ENCODE peak calls at places on chromosome 5, in ten cellular contexts. Z is activated effector memory CD4-positive, alpha-beta T cell treated with anti-CD3 and anti-CD28 coated beads, Interleukin-2, amount 50 U/mL, for 16 hours; J is choroid plexus epithelial cell; R is SK-N-SH; Y is coronary artery; W is amniotic stem cell; O is KBM-7; V is HEK293T; L is mammary epithelial cell; Q is dorsolateral prefrontal cortex. A is an unnamed sample.

GRCh38 chr5:37875051-37875787 is 35.4 kb upstream of the GDNF start:
- DNase-seq in Z (no peak), Q (no peak), W (peak; percentile 17), R (no peak), O (no peak), V (no peak), Y (no peak), J (peak; percentile 79), L (peak; percentile 81), A (no peak)

GRCh38 chr5:127812570-127812969 is 109.4 kb downstream of the CCDC192 start:
- DNase-seq in O (no peak), Q (no peak), L (peak; percentile 52), Z (no peak), Y (no peak), J (peak; percentile 53), W (no peak), R (no peak), V (no peak), A (no peak)

GRCh38 chr5:172144291-172144815 is 43.7 kb downstream of the STK10 start:
- DNase-seq in R (peak; percentile 68), V (no peak), Z (no peak), W (no peak), J (peak; percentile 25), O (no peak), Y (no peak), Q (peak; percentile 57), L (peak; percentile 74), A (no peak)

GRCh38 chr5:7087719-7088297 is 308.1 kb upstream of the ADCY2 start:
- DNase-seq in W (no peak), Y (no peak), O (no peak), V (no peak), L (no peak), R (no peak), J (no peak), Z (no peak), Q (no peak), A (no peak)

GRCh38 chr5:141560725-141561483 is 57.9 kb downstream of the DIAPH1 start:
- DNase-seq in J (peak; percentile 99), W (peak; percentile 95), R (peak; percentile 68), L (peak; percentile 96), Y (peak; percentile 91), V (no peak), O (no peak), Z (no peak), Q (peak; percentile 83), A (no peak)

GRCh38 chr5:14242871-14243383 is 99.8 kb downstream of the TRIO start:
- DNase-seq in W (no peak), L (no peak), O (no peak), Q (no peak), J (no peak), V (no peak), Y (no peak), R (no peak), Z (no peak), A (no peak)

GRCh38 chr5:174510771-174511453 is 213.5 kb upstream of the MSX2 start:
- DNase-seq in J (no peak), R (no peak), Q (no peak), W (no peak), Z (no peak), L (no peak), V (no peak), O (no peak), Y (no peak), A (no peak)

GRCh38 chr5:124663101-124663506 is 83.3 kb downstream of the ZNF608 start:
- DNase-seq in J (no peak), Q (no peak), Z (no peak), R (no peak), V (no peak), L (peak; percentile 35), Y (no peak), W (no peak), O (no peak), A (no peak)

GRCh38 chr5:150108711-150109605 is 22.6 kb upstream of the CSF1R start:
- DNase-seq in W (no peak), J (no peak), V (no peak), Z (no peak), O (no peak), Q (no peak), R (peak; percentile 15), L (no peak), Y (peak; percentile 73), A (no peak)

GRCh38 chr5:157469687-157470086 is 9.7 kb downstream of the NIPAL4 start:
- DNase-seq in Q (no peak), V (no peak), Z (peak; percentile 28), J (no peak), L (no peak), W (no peak), O (no peak), Y (no peak), R (no peak), A (no peak)

GRCh38 chr5:91341159-91341558 is 42.0 kb downstream of the ARRDC3 start:
- DNase-seq in Q (no peak), J (no peak), W (no peak), V (no peak), Z (no peak), Y (no peak), L (no peak), O (no peak), R (no peak), A (no peak)

GRCh38 chr5:77806213-77806843 is 30.2 kb upstream of the TBCA start:
- DNase-seq in O (no peak), Z (no peak), L (no peak), W (no peak), V (no peak), R (no peak), Y (no peak), J (peak; percentile 13), Q (no peak), A (no peak)

GRCh38 chr5:135880278-135880677 is 15.4 kb downstream of the IL9 start:
- DNase-seq in Z (no peak), Y (no peak), Q (no peak), W (no peak), V (peak; percentile 29), O (peak; percentile 28), L (no peak), R (peak; percentile 41), J (peak; percentile 13), A (peak; percentile 55)

GRCh38 chr5:52560366-52560765 is 227.3 kb upstream of the ITGA1 start:
- DNase-seq in L (peak; percentile 5), Z (no peak), W (no peak), Y (no peak), V (peak; percentile 9), Q (no peak), J (peak; percentile 23), O (peak; percentile 16), R (peak; percentile 11), A (no peak)

GRCh38 chr5:89313044-89313443 is 430.1 kb upstream of the MEF2C start:
- DNase-seq in W (no peak), R (no peak), Q (no peak), L (peak; percentile 99), Y (no peak), J (peak; percentile 68), O (no peak), V (no peak), Z (no peak), A (no peak)

GRCh38 chr5:115599924-115600323 is 2.4 kb downstream of the TICAM2 start:
- DNase-seq in L (no peak), V (no peak), W (no peak), Z (no peak), Y (no peak), J (no peak), R (no peak), O (no peak), Q (no peak), A (no peak)

GRCh38 chr5:105740242-105740641 is 1930.5 kb downstream of the EFNA5 start:
- DNase-seq in R (no peak), V (no peak), L (no peak), W (no peak), O (no peak), J (no peak), Q (no peak), Y (no peak), Z (no peak), A (no peak)

GRCh38 chr5:131394128-131394527 is 130.3 kb downstream of the CDC42SE2 start:
- DNase-seq in W (no peak), O (no peak), Y (no peak), Q (no peak), L (peak; percentile 9), V (no peak), R (no peak), J (peak; percentile 48), Z (peak; percentile 75), A (no peak)

GRCh38 chr5:91146221-91146620 is 236.9 kb downstream of the ARRDC3 start:
- DNase-seq in W (no peak), L (no peak), Y (no peak), Z (no peak), Q (no peak), J (peak; percentile 63), V (no peak), R (no peak), O (no peak), A (no peak)

GRCh38 chr5:16522096-16522495 is 56.5 kb upstream of the ZNF622 start:
- DNase-seq in Y (no peak), O (no peak), V (no peak), J (no peak), Q (no peak), Z (no peak), L (no peak), R (no peak), W (no peak), A (no peak)

GRCh38 chr5:81183811-81184748 is 49.0 kb upstream of the CKMT2 start:
- DNase-seq in Z (no peak), Q (no peak), V (peak; percentile 28), Y (no peak), L (no peak), W (no peak), O (no peak), J (peak; percentile 33), R (peak; percentile 64), A (no peak)

GRCh38 chr5:159734366-159734765 is 181.9 kb upstream of the ADRA1B start:
- DNase-seq in W (no peak), O (no peak), Q (no peak), Y (no peak), L (no peak), V (no peak), J (no peak), Z (no peak), R (no peak), A (no peak)

GRCh38 chr5:2886531-2886930 is 135.1 kb upstream of the IRX2 start:
- DNase-seq in Z (no peak), Q (no peak), O (no peak), V (no peak), J (no peak), R (no peak), Y (peak; percentile 21), L (no peak), W (no peak), A (no peak)

GRCh38 chr5:159913481-159913880 is 2.8 kb upstream of the ADRA1B start:
- DNase-seq in O (no peak), J (peak; percentile 71), Z (no peak), V (no peak), W (no peak), L (no peak), Q (no peak), Y (no peak), R (no peak), A (no peak)

GRCh38 chr5:59660737-59661136 is 232.8 kb downstream of the PDE4D start:
- DNase-seq in V (peak; percentile 13), L (no peak), Y (no peak), W (no peak), O (peak; percentile 35), J (peak; percentile 82), R (peak; percentile 21), Z (no peak), Q (no peak), A (peak; percentile 65)

GRCh38 chr5:130323804-130324454 is 419.7 kb downstream of the CHSY3 start:
- DNase-seq in O (peak; percentile 91), V (no peak), L (peak; percentile 75), R (no peak), Y (no peak), Q (no peak), W (no peak), J (peak; percentile 84), Z (no peak), A (no peak)

GRCh38 chr5:57442080-57442839 is 40.4 kb downstream of the ACTBL2 start:
- DNase-seq in V (no peak), L (peak; percentile 60), Q (no peak), Y (no peak), Z (no peak), J (peak; percentile 99), R (no peak), W (peak; percentile 65), O (no peak), A (peak; percentile 14)

GRCh38 chr5:176189857-176190256 is 48.4 kb upstream of the SIMC1 start:
- DNase-seq in O (no peak), Z (no peak), J (no peak), Y (no peak), V (no peak), W (no peak), Q (no peak), L (no peak), R (no peak), A (no peak)